ENCODE peak calls at places on chromosomes 12 and 14, in five cellular contexts. Z is dorsolateral prefrontal cortex, A is fibroblast of pulmonary artery, L is Panc1, H is mucosa of descending colon. V is an unnamed sample.

GRCh38 chr12:127809236-127809635 is 457.7 kb upstream of the TMEM132C start:
- DNase-seq in L (no peak), H (no peak), A (peak; percentile 54), Z (no peak), V (peak; percentile 74)

GRCh38 chr12:109770861-109771670 is 57.4 kb downstream of the FAM222A start:
- DNase-seq in A (no peak), H (no peak), Z (no peak), L (no peak), V (no peak)

GRCh38 chr12:39417916-39418315 is 25.0 kb downstream of the KIF21A start:
- DNase-seq in Z (no peak), A (no peak), L (no peak), H (no peak), V (no peak)

GRCh38 chr12:66688836-66689439 is 10.1 kb upstream of the GRIP1 start:
- DNase-seq in H (peak; percentile 33), Z (no peak), A (peak; percentile 32), L (peak; percentile 35), V (peak; percentile 17)

GRCh38 chr14:101732128-101732527 is 29.4 kb upstream of the PPP2R5C start:
- DNase-seq in L (no peak), H (no peak), Z (no peak), A (no peak), V (peak; percentile 8)

GRCh38 chr14:71551291-71551955 is 380.8 kb upstream of the RGS6 start:
- DNase-seq in L (no peak), Z (no peak), A (peak; percentile 45), H (no peak), V (peak; percentile 93)

GRCh38 chr12:132384916-132385315 is 55.5 kb upstream of the GALNT9 start:
- DNase-seq in A (no peak), H (no peak), L (no peak), Z (no peak), V (peak; percentile 21)

GRCh38 chr12:96698965-96699364 is 208.1 kb upstream of the NEDD1 start:
- DNase-seq in L (no peak), Z (no peak), H (no peak), A (no peak), V (no peak)

GRCh38 chr12:111427417-111428074 is 21.8 kb downstream of the SH2B3 start:
- DNase-seq in H (no peak), L (no peak), Z (no peak), A (no peak), V (no peak)

GRCh38 chr14:93084866-93085857 is 30.6 kb downstream of the ITPK1 start:
- DNase-seq in A (no peak), Z (no peak), H (no peak), L (no peak), V (no peak)
- TF ChIP-seq CTCF in A (no peak), Z (no peak), H (no peak), L (no peak), V (no peak)

GRCh38 chr12:5043589-5044419 is at the start of gene KCNA5:
- DNase-seq in Z (no peak), L (no peak), H (no peak), A (no peak), V (no peak)
- H3K4me3 ChIP-seq in Z (peak within 1 kb of the TSS; percentile 30), L (no peak within 1 kb of the TSS), H (no peak within 1 kb of the TSS), A (no peak within 1 kb of the TSS), V (no peak within 1 kb of the TSS)

GRCh38 chr12:90250041-90250440 is 541.4 kb upstream of the ATP2B1 start:
- DNase-seq in L (no peak), A (no peak), H (no peak), Z (no peak), V (no peak)

GRCh38 chr12:90250766-90251165 is 542.1 kb upstream of the ATP2B1 start:
- DNase-seq in A (peak; percentile 76), Z (no peak), H (peak; percentile 6), L (no peak), V (no peak)

GRCh38 chr12:90257927-90258624 is 549.4 kb upstream of the ATP2B1 start:
- DNase-seq in H (no peak), A (no peak), Z (no peak), L (no peak), V (no peak)

GRCh38 chr12:90253142-90253541 is 544.5 kb upstream of the ATP2B1 start:
- DNase-seq in Z (no peak), L (no peak), A (no peak), H (no peak), V (no peak)

DNA sequence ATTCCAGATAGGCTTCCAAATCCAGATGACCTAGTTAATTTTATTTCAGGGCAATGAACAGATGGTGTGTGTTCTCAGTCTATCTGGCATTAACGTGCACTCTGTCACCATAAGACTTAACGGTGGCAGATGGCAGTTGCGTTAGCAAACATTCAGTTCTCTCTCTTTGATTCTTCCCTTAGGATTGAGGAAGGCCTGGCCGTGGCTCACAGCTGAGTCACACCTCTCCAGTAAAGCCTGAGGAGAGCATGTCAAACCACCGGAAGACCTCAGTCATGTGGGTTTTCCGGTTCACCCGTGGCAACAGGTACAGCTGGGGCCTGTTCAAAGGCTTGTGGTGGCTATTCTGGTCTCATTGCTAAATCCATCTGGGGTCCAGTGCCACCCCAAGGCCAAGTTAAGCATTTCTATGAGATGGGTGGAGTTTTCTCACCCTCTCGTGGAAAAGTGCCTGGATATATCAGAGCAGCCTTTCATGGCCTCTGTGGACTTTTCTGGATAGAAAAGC is 545.1 kb upstream of the ATP2B1 start:
- DNase-seq in L (peak; percentile 7), H (peak; percentile 69), A (peak; percentile 91), Z (peak; percentile 37), V (peak; percentile 85)
- TF ChIP-seq CTCF in L (no peak), H (no peak), A (peak; percentile 33), Z (no peak), V (peak; percentile 32)

GRCh38 chr14:104476437-104476836 is 103.1 kb upstream of the C14orf180 start:
- DNase-seq in A (no peak), H (no peak), Z (no peak), L (no peak), V (no peak)
- H3K4me3 ChIP-seq in A (no peak overlapping the region), H (no peak overlapping the region), Z (no peak overlapping the region), L (no peak overlapping the region), V (no peak overlapping the region)

DNA sequence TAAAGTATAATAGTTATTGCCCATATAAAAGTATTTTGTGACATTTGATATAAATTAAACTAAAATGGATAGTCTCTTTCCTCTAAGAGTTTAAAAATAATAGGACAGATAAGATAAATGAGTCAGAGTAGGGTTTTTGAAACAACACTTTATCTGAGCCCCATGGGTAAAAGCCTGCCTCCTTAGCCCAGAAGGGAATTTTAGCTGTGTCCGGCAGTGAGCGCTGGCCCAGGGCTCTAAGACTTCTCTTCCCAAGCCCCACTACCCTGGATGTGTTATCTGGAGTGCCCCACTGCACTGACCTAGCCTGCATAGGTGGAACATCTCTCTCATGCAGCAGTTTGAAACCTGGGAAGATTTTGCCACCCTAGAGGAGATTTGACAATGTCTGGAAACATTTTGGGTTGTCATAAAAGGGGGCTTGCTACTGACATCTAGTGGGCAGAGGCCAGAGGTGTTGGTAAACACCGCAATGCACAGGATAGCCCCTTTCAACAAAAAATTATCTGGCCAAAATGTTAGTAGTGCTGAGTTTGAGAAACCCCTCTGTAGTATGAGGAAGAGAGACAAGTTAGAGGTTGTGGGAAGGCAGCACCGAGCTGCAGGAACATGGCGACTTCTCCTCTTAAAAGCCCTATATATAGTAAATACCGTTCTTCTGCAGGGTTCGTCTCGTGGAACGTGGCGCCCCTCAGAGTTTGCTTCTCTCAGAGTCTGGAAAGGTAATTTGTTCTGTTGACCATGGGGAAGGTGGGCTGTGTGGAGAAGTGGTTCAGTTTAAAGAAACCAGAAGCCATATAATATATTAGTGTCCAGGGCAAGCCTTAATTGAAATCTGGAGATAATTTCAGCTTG is 29.3 kb upstream of the ATF1 start:
- DNase-seq in Z (no peak), L (peak; percentile 12), A (peak; percentile 61), H (no peak), V (peak; percentile 43)
- TF ChIP-seq CTCF in Z (peak; percentile 67), L (peak; percentile 86), A (peak; percentile 85), H (no peak), V (peak; percentile 71)

GRCh38 chr12:16611146-16611545 is 5.2 kb upstream of the LMO3 start:
- DNase-seq in L (no peak), Z (no peak), A (no peak), H (no peak), V (no peak)
- H3K4me3 ChIP-seq in L (no peak overlapping the region), Z (peak overlapping the region; percentile 55), A (no peak overlapping the region), H (no peak overlapping the region), V (no peak overlapping the region)